ENCODE peak calls at places on chromosome 3, in four cellular contexts. One of them, this sample, is unnamed.
A peak's percentile ranks its signal among the peaks of the same experiment; 100 is the strongest.

GRCh38 chr3:43963208-43963607 is 272.5 kb downstream of the ABHD5 start:
- DNase-seq in OCI-LY7: no peak
- DNase-seq in adrenal gland: no peak
- DNase-seq in colonic mucosa: no peak
- DNase-seq in this sample: no peak

GRCh38 chr3:127045435-127046045 is 62.6 kb downstream of the PLXNA1 start:
- DNase-seq in OCI-LY7: no peak
- DNase-seq in adrenal gland: no peak
- DNase-seq in colonic mucosa: no peak
- DNase-seq in this sample: no peak

GRCh38 chr3:139574026-139574947 is 34.7 kb upstream of the RBP1 start:
- DNase-seq in OCI-LY7: no peak
- DNase-seq in adrenal gland: peak; percentile 61
- DNase-seq in colonic mucosa: peak; percentile 30
- DNase-seq in this sample: no peak

GRCh38 chr3:185094691-185095090 is 58.2 kb downstream of the C3orf70 start:
- DNase-seq in OCI-LY7: no peak
- DNase-seq in adrenal gland: no peak
- DNase-seq in colonic mucosa: no peak
- DNase-seq in this sample: no peak

GRCh38 chr3:116112686-116113085 is 332.6 kb downstream of the LSAMP start:
- DNase-seq in OCI-LY7: no peak
- DNase-seq in adrenal gland: no peak
- DNase-seq in colonic mucosa: no peak
- DNase-seq in this sample: no peak

GRCh38 chr3:152760024-152760563 is 74.8 kb upstream of the P2RY1 start:
- DNase-seq in OCI-LY7: no peak
- DNase-seq in adrenal gland: no peak
- DNase-seq in colonic mucosa: no peak
- DNase-seq in this sample: no peak

GRCh38 chr3:30535515-30535914 is 70.9 kb upstream of the TGFBR2 start:
- DNase-seq in OCI-LY7: no peak
- DNase-seq in adrenal gland: no peak
- DNase-seq in colonic mucosa: no peak
- DNase-seq in this sample: no peak

GRCh38 chr3:143443851-143444331 is 324.3 kb downstream of the CHST2 start:
- DNase-seq in OCI-LY7: no peak
- DNase-seq in adrenal gland: peak; percentile 66
- DNase-seq in colonic mucosa: peak; percentile 70
- DNase-seq in this sample: no peak

GRCh38 chr3:127656906-127657305 is 15.8 kb upstream of the ABTB1 start:
- DNase-seq in OCI-LY7: no peak
- DNase-seq in adrenal gland: no peak
- DNase-seq in colonic mucosa: no peak
- DNase-seq in this sample: no peak

GRCh38 chr3:149310796-149311534 is 22.5 kb downstream of the TM4SF18 start:
- DNase-seq in OCI-LY7: no peak
- DNase-seq in adrenal gland: no peak
- DNase-seq in colonic mucosa: no peak
- DNase-seq in this sample: no peak

GRCh38 chr3:5972586-5972985 is 785.1 kb downstream of the EDEM1 start:
- DNase-seq in OCI-LY7: no peak
- DNase-seq in adrenal gland: no peak
- DNase-seq in colonic mucosa: no peak
- DNase-seq in this sample: no peak

DNA sequence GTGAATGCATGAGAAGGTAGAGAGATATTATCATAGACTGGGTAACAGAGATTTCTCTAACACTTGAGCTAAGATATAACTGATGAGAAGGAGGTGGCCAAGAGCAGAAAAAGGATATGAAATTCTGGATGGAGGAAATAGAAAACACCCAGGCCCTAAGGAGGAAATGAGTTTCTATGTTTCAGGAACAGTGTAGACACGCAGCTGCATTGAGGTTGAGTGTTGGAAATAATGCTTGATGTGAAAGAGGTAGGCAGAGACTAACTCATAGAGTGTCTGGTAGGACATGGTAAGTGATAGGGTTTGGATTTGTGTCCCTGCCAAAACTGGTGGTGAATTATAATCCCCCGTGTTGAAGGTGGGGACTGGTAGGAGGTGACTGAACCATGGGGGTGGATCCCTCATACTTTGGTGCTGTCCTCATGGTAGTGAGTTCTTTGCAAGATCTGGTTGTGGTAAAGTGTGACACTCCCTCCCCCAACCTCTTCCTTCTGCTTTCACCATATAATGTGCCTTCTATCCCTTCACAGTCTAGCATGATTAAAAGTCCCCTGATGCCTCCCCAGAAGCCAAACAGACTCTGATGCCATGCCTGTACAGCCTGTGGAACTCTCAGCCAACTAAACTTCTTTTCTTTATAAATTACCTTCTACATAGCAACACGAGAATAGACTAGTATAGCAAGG is 787.3 kb downstream of the EDEM1 start:
- DNase-seq in OCI-LY7: no peak
- DNase-seq in adrenal gland: no peak
- DNase-seq in colonic mucosa: no peak
- DNase-seq in this sample: no peak
- H3K27ac ChIP-seq in OCI-LY7: no peak overlapping the region
- H3K27ac ChIP-seq in adrenal gland: no peak overlapping the region
- H3K27ac ChIP-seq in colonic mucosa: no peak overlapping the region
- H3K27ac ChIP-seq in this sample: no peak overlapping the region

GRCh38 chr3:157531301-157531660 is 28.1 kb upstream of the VEPH1 start:
- DNase-seq in OCI-LY7: no peak
- DNase-seq in adrenal gland: no peak
- DNase-seq in colonic mucosa: no peak
- DNase-seq in this sample: no peak

GRCh38 chr3:157533298-157533870 is 30.2 kb upstream of the VEPH1 start:
- DNase-seq in OCI-LY7: no peak
- DNase-seq in adrenal gland: no peak
- DNase-seq in colonic mucosa: no peak
- DNase-seq in this sample: no peak

GRCh38 chr3:157531771-157532170 is 28.6 kb upstream of the VEPH1 start:
- DNase-seq in OCI-LY7: no peak
- DNase-seq in adrenal gland: no peak
- DNase-seq in colonic mucosa: no peak
- DNase-seq in this sample: no peak

GRCh38 chr3:157530637-157531300 is 27.6 kb upstream of the VEPH1 start:
- DNase-seq in OCI-LY7: no peak
- DNase-seq in adrenal gland: no peak
- DNase-seq in colonic mucosa: no peak
- DNase-seq in this sample: no peak

GRCh38 chr3:157532529-157533297 is 29.5 kb upstream of the VEPH1 start:
- DNase-seq in OCI-LY7: peak; percentile 57
- DNase-seq in adrenal gland: peak; percentile 50
- DNase-seq in colonic mucosa: peak; percentile 38
- DNase-seq in this sample: no peak
- TF ChIP-seq CTCF in OCI-LY7: peak; percentile 93
- TF ChIP-seq CTCF in adrenal gland: peak; percentile 86
- TF ChIP-seq CTCF in colonic mucosa: peak; percentile 58
- TF ChIP-seq CTCF in this sample: peak; percentile 27

GRCh38 chr3:73413619-73414018 is 211.1 kb downstream of the PDZRN3 start:
- DNase-seq in OCI-LY7: no peak
- DNase-seq in adrenal gland: no peak
- DNase-seq in colonic mucosa: no peak
- DNase-seq in this sample: no peak

GRCh38 chr3:73412020-73412419 is 212.7 kb downstream of the PDZRN3 start:
- DNase-seq in OCI-LY7: no peak
- DNase-seq in adrenal gland: no peak
- DNase-seq in colonic mucosa: no peak
- DNase-seq in this sample: no peak

GRCh38 chr3:73411545-73411944 is 213.2 kb downstream of the PDZRN3 start:
- DNase-seq in OCI-LY7: no peak
- DNase-seq in adrenal gland: no peak
- DNase-seq in colonic mucosa: no peak
- DNase-seq in this sample: no peak

GRCh38 chr3:73418636-73419035 is 206.1 kb downstream of the PDZRN3 start:
- DNase-seq in OCI-LY7: no peak
- DNase-seq in adrenal gland: no peak
- DNase-seq in colonic mucosa: no peak
- DNase-seq in this sample: no peak

GRCh38 chr3:73415118-73415517 is 209.6 kb downstream of the PDZRN3 start:
- DNase-seq in OCI-LY7: no peak
- DNase-seq in adrenal gland: no peak
- DNase-seq in colonic mucosa: no peak
- DNase-seq in this sample: no peak
- H3K27ac ChIP-seq in OCI-LY7: no peak overlapping the region
- H3K27ac ChIP-seq in adrenal gland: no peak overlapping the region
- H3K27ac ChIP-seq in colonic mucosa: no peak overlapping the region
- H3K27ac ChIP-seq in this sample: no peak overlapping the region

GRCh38 chr3:136250862-136251460 is 821 bp downstream of the PCCB start:
- DNase-seq in OCI-LY7: peak; percentile 31
- DNase-seq in adrenal gland: peak; percentile 86
- DNase-seq in colonic mucosa: peak; percentile 67
- DNase-seq in this sample: no peak
- TF ChIP-seq CTCF in OCI-LY7: no peak
- TF ChIP-seq CTCF in adrenal gland: peak; percentile 36
- TF ChIP-seq CTCF in colonic mucosa: no peak
- TF ChIP-seq CTCF in this sample: no peak

GRCh38 chr3:182632077-182632393 is 161.3 kb upstream of the ATP11B start:
- DNase-seq in OCI-LY7: no peak
- DNase-seq in adrenal gland: no peak
- DNase-seq in colonic mucosa: no peak
- DNase-seq in this sample: no peak
- H3K27ac ChIP-seq in OCI-LY7: no peak overlapping the region
- H3K27ac ChIP-seq in adrenal gland: no peak overlapping the region
- H3K27ac ChIP-seq in colonic mucosa: no peak overlapping the region
- H3K27ac ChIP-seq in this sample: no peak overlapping the region

DNA sequence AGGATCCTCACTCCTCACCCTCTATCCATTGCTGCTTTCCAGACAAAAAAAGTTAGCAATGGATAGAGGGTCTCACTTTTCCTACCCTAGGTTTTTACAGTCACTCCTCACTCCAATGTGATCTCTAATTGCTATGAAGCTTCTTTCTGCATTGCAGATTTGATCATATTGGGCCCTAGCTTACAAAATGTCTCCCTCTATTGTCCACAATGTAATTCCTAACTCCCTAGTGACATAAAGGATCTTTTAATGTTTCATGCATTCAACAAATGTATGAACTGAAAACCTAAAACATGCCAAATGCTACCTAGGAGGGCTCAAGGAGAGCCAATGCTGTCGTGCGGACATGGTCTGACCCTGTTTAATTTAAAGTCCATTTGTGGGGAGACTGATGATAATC is 234.8 kb downstream of the CADM2 start:
- DNase-seq in OCI-LY7: no peak
- DNase-seq in adrenal gland: no peak
- DNase-seq in colonic mucosa: no peak
- DNase-seq in this sample: no peak
- TF ChIP-seq CTCF in OCI-LY7: no peak
- TF ChIP-seq CTCF in adrenal gland: no peak
- TF ChIP-seq CTCF in colonic mucosa: no peak
- TF ChIP-seq CTCF in this sample: no peak

GRCh38 chr3:16864610-16865313 is 20.0 kb upstream of the PLCL2 start:
- DNase-seq in OCI-LY7: no peak
- DNase-seq in adrenal gland: no peak
- DNase-seq in colonic mucosa: no peak
- DNase-seq in this sample: no peak
- H3K27ac ChIP-seq in OCI-LY7: no peak overlapping the region
- H3K27ac ChIP-seq in adrenal gland: peak overlapping the region; percentile 30
- H3K27ac ChIP-seq in colonic mucosa: no peak overlapping the region
- H3K27ac ChIP-seq in this sample: no peak overlapping the region

GRCh38 chr3:52053307-52054304 is 2.8 kb downstream of the DUSP7 start:
- DNase-seq in OCI-LY7: peak; percentile 44
- DNase-seq in adrenal gland: no peak
- DNase-seq in colonic mucosa: no peak
- DNase-seq in this sample: peak; percentile 44
- TF ChIP-seq CTCF in OCI-LY7: peak; percentile 60
- TF ChIP-seq CTCF in adrenal gland: no peak
- TF ChIP-seq CTCF in colonic mucosa: no peak
- TF ChIP-seq CTCF in this sample: no peak

This sample was measured in CD4-positive, alpha-beta T cell.